ENCODE peak calls at places on chromosome 15, in seven cellular contexts. P is stomach, I is breast epithelium, R is HepG2, J is HCT116, U is endothelial cell of umbilical vein, L is K562. E is an unnamed sample.

GRCh38 chr15:59355730-59356129 is 16.9 kb downstream of the MYO1E start:
- DNase-seq in I (no peak), P (no peak), R (no peak), L (no peak), J (no peak), U (no peak), E (no peak)

GRCh38 chr15:75666823-75667501 is 19.2 kb downstream of the SNX33 start:
- DNase-seq in J (peak), P (peak), I (no peak), L (no peak), U (peak), R (peak), E (peak)

GRCh38 chr15:25175789-25176615 is 221.2 kb downstream of the SNRPN start:
- DNase-seq in I (no peak), P (peak), U (no peak), R (no peak), J (no peak), L (no peak), E (peak)

GRCh38 chr15:51576911-51577500 is 45.6 kb downstream of the DMXL2 start:
- DNase-seq in I (no peak), J (no peak), R (no peak), L (no peak), U (no peak), P (no peak), E (no peak)

GRCh38 chr15:85702321-85703230 is 92.1 kb downstream of the KLHL25 start:
- DNase-seq in U (peak), L (no peak), R (no peak), I (no peak), P (no peak), J (no peak), E (no peak)

GRCh38 chr15:92819312-92820232 is 80.6 kb upstream of the CHD2 start:
- DNase-seq in U (peak), I (no peak), J (no peak), R (no peak), L (no peak), P (no peak), E (no peak)

GRCh38 chr15:98154863-98155262 is 194.4 kb downstream of the ARRDC4 start:
- DNase-seq in P (no peak), J (no peak), U (no peak), L (no peak), I (no peak), R (no peak), E (no peak)

GRCh38 chr15:31297221-31297879 is 29.3 kb upstream of the KLF13 start:
- DNase-seq in R (no peak), L (no peak), U (no peak), P (no peak), I (peak), J (no peak), E (no peak)

GRCh38 chr15:31300208-31300661 is 26.4 kb upstream of the KLF13 start:
- DNase-seq in U (no peak), P (no peak), L (no peak), I (peak), J (no peak), R (no peak), E (no peak)

GRCh38 chr15:48941913-48942312 is 21.8 kb downstream of the SHC4 start:
- DNase-seq in J (no peak), I (no peak), P (no peak), U (no peak), L (no peak), R (no peak), E (no peak)

GRCh38 chr15:36970522-36970921 is 129.8 kb downstream of the MEIS2 start:
- DNase-seq in J (no peak), P (no peak), I (no peak), R (no peak), L (no peak), U (no peak), E (no peak)

GRCh38 chr15:68363353-68363752 is 68.6 kb downstream of the ITGA11 start:
- DNase-seq in L (no peak), I (no peak), J (no peak), P (no peak), R (no peak), U (no peak), E (no peak)

GRCh38 chr15:68364660-68365035 is 67.3 kb downstream of the ITGA11 start:
- DNase-seq in I (no peak), R (no peak), L (no peak), J (no peak), U (no peak), P (no peak), E (no peak)

GRCh38 chr15:68360716-68361115 is 71.2 kb downstream of the ITGA11 start:
- DNase-seq in U (peak), P (no peak), L (no peak), R (no peak), J (no peak), I (no peak), E (no peak)

GRCh38 chr15:68364028-68364659 is 67.8 kb downstream of the ITGA11 start:
- DNase-seq in R (no peak), L (no peak), P (no peak), J (no peak), I (no peak), U (no peak), E (no peak)

DNA sequence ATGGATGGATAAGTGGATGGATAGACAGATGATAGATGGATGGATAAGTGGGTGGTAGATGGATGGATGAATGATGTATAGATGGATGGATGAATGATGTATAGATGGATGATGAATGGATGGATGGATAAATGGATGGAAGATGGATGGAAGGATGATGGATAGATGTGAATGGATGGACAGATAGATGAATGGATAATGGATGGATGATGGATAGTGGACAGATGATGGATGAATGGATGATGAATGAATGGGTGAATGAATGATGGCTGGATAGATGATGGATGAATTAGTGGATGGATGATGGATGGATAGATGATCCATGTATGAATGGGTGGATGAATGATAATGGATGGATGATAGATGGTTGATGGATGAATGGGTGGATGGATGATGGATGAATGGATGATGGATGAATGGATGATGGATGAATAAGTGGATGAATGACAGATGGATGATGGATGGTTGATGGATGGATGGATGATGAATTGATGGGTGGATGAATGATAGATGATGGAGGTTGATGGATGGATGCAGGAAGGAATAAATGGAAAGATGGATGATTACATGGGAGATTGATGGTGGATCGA is 69.3 kb downstream of the ITGA11 start:
- DNase-seq in U (no peak), R (no peak), L (no peak), I (no peak), J (no peak), P (no peak), E (no peak)
- TF ChIP-seq POLR2AphosphoS5 in U (no peak), R (no peak), L (no peak), I (no peak), J (no peak), P (no peak), E (no peak)

GRCh38 chr15:64355559-64356442 is at the start of gene CSNK1G1:
- DNase-seq in L (peak), I (peak), U (peak), P (peak), J (peak), R (peak), E (peak)

GRCh38 chr15:64349375-64349774 is 6.6 kb downstream of the CSNK1G1 start:
- DNase-seq in R (no peak), I (no peak), L (no peak), P (no peak), J (no peak), U (no peak), E (no peak)

GRCh38 chr15:64354683-64355558 is 1.1 kb downstream of the CSNK1G1 start:
- DNase-seq in I (no peak), U (peak), J (no peak), P (no peak), L (no peak), R (no peak), E (no peak)

GRCh38 chr15:64348455-64348854 is 7.5 kb downstream of the CSNK1G1 start:
- DNase-seq in R (no peak), U (peak), P (no peak), I (no peak), L (no peak), J (no peak), E (no peak)

GRCh38 chr15:64351265-64351664 is 4.7 kb downstream of the CSNK1G1 start:
- DNase-seq in J (no peak), U (peak), L (no peak), R (no peak), I (no peak), P (no peak), E (no peak)
- H3K27ac ChIP-seq in J (no peak), U (peak), L (no peak), R (no peak), I (no peak), P (no peak), E (no peak)

DNA sequence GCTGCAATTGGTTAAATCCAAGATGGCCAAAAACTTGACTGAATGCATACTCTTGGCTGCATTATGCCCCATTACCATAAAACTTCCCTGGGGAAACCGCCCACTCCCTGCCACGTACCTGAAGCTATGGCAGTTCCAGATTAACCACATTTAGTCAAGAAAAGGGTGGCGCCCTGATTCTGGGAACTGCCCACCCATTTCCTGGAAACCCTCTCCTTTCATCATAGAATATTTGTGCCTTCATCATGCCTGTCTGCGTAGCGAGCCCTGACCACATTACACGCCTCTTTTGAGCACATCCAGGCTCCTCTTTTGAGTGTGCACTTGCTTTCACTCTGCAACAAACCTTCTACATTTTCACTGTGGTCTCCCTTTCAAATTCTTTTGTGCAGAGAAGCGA is 5.2 kb downstream of the LINS1 start:
- DNase-seq in J (no peak), U (no peak), L (peak), R (no peak), P (peak), I (no peak), E (peak)
- TF ChIP-seq POLR2A in J (no peak), U (no peak), L (peak), R (no peak), P (no peak), I (no peak), E (no peak)

GRCh38 chr15:69713726-69714559 is 261.3 kb downstream of the RPLP1 start:
- DNase-seq in P (no peak), J (no peak), R (no peak), L (no peak), I (no peak), U (no peak), E (peak)
- TF ChIP-seq POLR2AphosphoS5 in P (no peak), J (no peak), R (no peak), L (no peak), I (no peak), U (no peak), E (no peak)

DNA sequence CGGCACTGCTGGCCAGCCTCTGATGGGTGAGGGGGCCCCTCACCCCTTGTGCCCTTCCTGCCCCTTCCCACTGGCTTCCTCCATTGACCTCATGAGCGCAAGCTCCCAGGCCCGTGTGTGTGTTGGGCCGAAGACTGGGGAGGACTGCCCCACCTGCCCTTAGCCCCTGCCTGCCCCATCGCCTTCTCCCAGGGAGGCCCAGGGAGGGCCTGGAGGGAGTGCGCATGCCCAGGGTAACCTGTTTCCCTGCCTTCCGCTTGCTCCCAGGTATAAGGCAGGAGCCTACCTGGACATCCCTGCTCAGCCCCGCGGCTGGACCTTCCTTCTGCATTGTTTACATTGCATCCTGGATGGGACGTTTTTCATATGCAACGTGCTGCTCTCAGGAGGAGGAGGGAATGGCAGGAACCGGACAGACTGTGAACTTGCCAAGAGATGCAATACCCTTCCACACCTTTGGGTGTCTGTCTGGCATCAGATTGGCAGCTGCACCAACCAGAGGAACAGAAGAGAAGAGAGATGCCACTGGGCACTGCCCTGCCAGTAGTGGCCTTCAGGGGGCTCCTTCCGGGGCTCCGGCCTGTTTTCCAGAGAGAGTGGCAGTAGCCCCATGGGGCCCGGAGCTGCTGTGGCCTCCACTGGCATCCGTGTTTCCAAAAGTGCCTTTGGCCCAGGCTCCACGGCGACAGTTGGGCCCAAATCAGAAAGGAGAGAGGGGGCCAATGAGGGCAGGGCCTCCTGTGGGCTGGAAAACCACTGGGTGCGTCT is 8.8 kb downstream of the DLL4 start:
- DNase-seq in P (no peak), I (no peak), J (peak), L (no peak), U (no peak), R (no peak), E (peak)
- H3K27ac ChIP-seq in P (no peak), I (peak), J (peak), L (no peak), U (no peak), R (no peak), E (no peak)

GRCh38 chr15:89243691-89244511 is at the start of gene FANCI:
- DNase-seq in I (peak), L (peak), U (peak), P (peak), R (peak), J (peak), E (peak)
- TF ChIP-seq POLR2A in I (no peak), L (peak), U (no peak), P (no peak), R (peak), J (peak), E (peak)

DNA sequence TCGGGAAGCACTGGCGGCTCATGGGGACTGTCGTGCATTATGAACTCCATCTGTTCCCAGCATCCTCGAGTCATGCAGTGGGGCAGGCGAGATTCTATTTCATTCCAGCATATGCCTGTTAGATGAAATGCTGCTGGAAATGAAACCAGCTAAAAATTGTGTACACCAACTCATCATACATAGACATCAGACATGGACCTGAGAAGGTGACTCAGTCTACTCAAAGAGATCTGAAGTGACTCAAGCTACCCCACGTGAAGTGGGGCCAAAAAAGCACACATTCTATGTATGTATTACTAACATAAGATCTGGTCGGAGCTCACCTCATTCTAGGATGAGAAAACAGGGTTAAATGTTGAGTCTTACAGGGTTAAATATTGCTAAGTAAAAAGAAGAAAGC is 47.5 kb upstream of the FAM98B start:
- DNase-seq in R (no peak), U (no peak), I (no peak), J (no peak), L (no peak), P (no peak), E (no peak)
- TF ChIP-seq POLR2AphosphoS5 in R (no peak), U (no peak), I (no peak), J (no peak), L (no peak), P (no peak), E (no peak)

GRCh38 chr15:101123222-101123910 is 128.5 kb downstream of the CHSY1 start:
- DNase-seq in L (no peak), U (no peak), J (no peak), I (no peak), R (no peak), P (no peak), E (no peak)
- H3K27ac ChIP-seq in L (no peak), U (no peak), J (no peak), I (no peak), R (no peak), P (no peak), E (no peak)